ENCODE peak calls at places on chromosomes 1 and 21, in four cellular contexts. K is osteocyte, Y is dermis blood vessel endothelial cell, Q is T47D. N is an unnamed sample.

GRCh38 chr1:33111965-33112364 is 31.0 kb downstream of the AZIN2 start:
- DNase-seq in K (no peak), Y (peak), Q (peak), N (peak)

GRCh38 chr1:26110731-26111529 is 694 bp upstream of the PDIK1L start:
- DNase-seq in K (peak), Y (peak), Q (peak), N (no peak)

GRCh38 chr1:20981903-20982695 is 194.6 kb downstream of the EIF4G3 start:
- DNase-seq in K (no peak), Y (peak), Q (peak), N (no peak)

GRCh38 chr1:89171067-89171438 is 4.8 kb downstream of the GBP7 start:
- DNase-seq in K (no peak), Y (no peak), Q (no peak), N (no peak)

GRCh38 chr21:30306821-30307330 is 13.2 kb downstream of the KRTAP26-1 start:
- DNase-seq in K (no peak), Y (no peak), Q (peak), N (no peak)

GRCh38 chr21:42830456-42831455 is 48.6 kb downstream of the WDR4 start:
- DNase-seq in K (peak), Y (no peak), Q (peak), N (no peak)

GRCh38 chr21:44899768-44900558 is 20.7 kb downstream of the ITGB2 start:
- DNase-seq in K (no peak), Y (no peak), Q (no peak), N (no peak)

GRCh38 chr1:86933562-86934377 is 19.3 kb downstream of the HS2ST1 start:
- DNase-seq in K (no peak), Y (no peak), Q (no peak), N (no peak)

GRCh38 chr1:223421676-223422075 is 28.5 kb downstream of the CCDC185 start:
- DNase-seq in K (no peak), Y (no peak), Q (peak), N (no peak)

GRCh38 chr1:11719313-11720032 is 16.5 kb upstream of the AGTRAP start:
- DNase-seq in K (peak), Y (peak), Q (peak), N (no peak)

GRCh38 chr1:6001992-6002576 is 9.9 kb upstream of the NPHP4 start:
- DNase-seq in K (no peak), Y (no peak), Q (peak), N (peak)

GRCh38 chr1:219518906-219519248 is 94.0 kb downstream of the ZC3H11B start:
- DNase-seq in K (no peak), Y (no peak), Q (no peak), N (no peak)

GRCh38 chr1:3668585-3669300 is 16.4 kb downstream of the TP73 start:
- DNase-seq in K (no peak), Y (peak), Q (peak), N (peak)

GRCh38 chr1:106249810-106250209 is 806.7 kb upstream of the PRMT6 start:
- DNase-seq in K (no peak), Y (no peak), Q (no peak), N (no peak)

GRCh38 chr1:36137776-36138175 is 11.5 kb downstream of the TRAPPC3 start:
- DNase-seq in K (no peak), Y (no peak), Q (no peak), N (no peak)

GRCh38 chr1:52420713-52421112 is 16.3 kb downstream of the PRPF38A start:
- DNase-seq in K (no peak), Y (no peak), Q (no peak), N (no peak)

GRCh38 chr1:27571439-27572018 is 32.4 kb downstream of the AHDC1 start:
- DNase-seq in K (no peak), Y (no peak), Q (no peak), N (no peak)

GRCh38 chr1:92792340-92792782 is 7.5 kb upstream of the EVI5 start:
- DNase-seq in K (no peak), Y (peak), Q (no peak), N (no peak)

GRCh38 chr1:99264201-99265021 is at the start of gene PLPPR4:
- DNase-seq in K (peak), Y (peak), Q (no peak), N (no peak)

GRCh38 chr21:34910396-34910795 is 138.7 kb downstream of the RUNX1 start:
- DNase-seq in K (no peak), Y (no peak), Q (no peak), N (no peak)

GRCh38 chr1:10950316-10951172 is 61.9 kb upstream of the TARDBP start:
- DNase-seq in K (no peak), Y (no peak), Q (peak), N (no peak)

GRCh38 chr1:13482600-13482999 is 31.2 kb downstream of the LRRC38 start:
- DNase-seq in K (no peak), Y (no peak), Q (no peak), N (no peak)

GRCh38 chr1:7220007-7220406 is 434.8 kb downstream of the CAMTA1 start:
- DNase-seq in K (no peak), Y (no peak), Q (no peak), N (no peak)

GRCh38 chr1:211605613-211606326 is 26.8 kb upstream of the SLC30A1 start:
- DNase-seq in K (no peak), Y (no peak), Q (no peak), N (no peak)

GRCh38 chr1:19477284-19478240 is 7.8 kb downstream of the CAPZB start:
- DNase-seq in K (no peak), Y (peak), Q (no peak), N (no peak)

GRCh38 chr1:169201084-169201619 is 94.7 kb downstream of the ATP1B1 start:
- DNase-seq in K (no peak), Y (no peak), Q (no peak), N (no peak)

GRCh38 chr1:29529677-29530278 is 293.5 kb downstream of the PTPRU start:
- DNase-seq in K (no peak), Y (no peak), Q (no peak), N (no peak)

GRCh38 chr21:28220670-28221069 is 772.0 kb downstream of the LTN1 start:
- DNase-seq in K (no peak), Y (no peak), Q (no peak), N (no peak)

GRCh38 chr1:53073899-53074311 is 11.9 kb downstream of the PODN start:
- DNase-seq in K (no peak), Y (no peak), Q (no peak), N (no peak)

GRCh38 chr1:157272899-157273774 is 134.9 kb upstream of the ETV3 start:
- DNase-seq in K (no peak), Y (no peak), Q (no peak), N (no peak)

GRCh38 chr1:38028105-38028591 is 15.6 kb downstream of the UTP11 start:
- DNase-seq in K (no peak), Y (no peak), Q (no peak), N (no peak)

GRCh38 chr1:35431173-35431599 is 126.0 kb downstream of the KIAA0319L start:
- DNase-seq in K (no peak), Y (no peak), Q (no peak), N (no peak)

GRCh38 chr1:152776361-152776760 is 1.4 kb downstream of the LCE1F start:
- DNase-seq in K (no peak), Y (no peak), Q (no peak), N (no peak)

GRCh38 chr1:2270260-2271100 is 42.4 kb downstream of the SKI start:
- DNase-seq in K (no peak), Y (no peak), Q (no peak), N (no peak)

GRCh38 chr1:67308136-67308535 is 463 bp downstream of the IL12RB2 start:
- DNase-seq in K (no peak), Y (no peak), Q (no peak), N (no peak)

GRCh38 chr1:34831721-34832246 is 27.8 kb downstream of the SMIM12 start:
- DNase-seq in K (peak), Y (peak), Q (peak), N (no peak)

N was measured in LNCaP clone FGC.